ENCODE peak calls at places on chromosomes 5 and 9, in six cellular contexts. J is omental fat pad, K is ELF-1, M is SK-N-SH, C is LHCN-M2, X is cardiac fibroblast. L is an unnamed sample.

GRCh38 chr5:40401965-40402364 is 277.8 kb upstream of the PTGER4 start:
- DNase-seq in K (peak; percentile 7), C (peak; percentile 51), X (no peak), M (no peak), J (no peak), L (no peak)

GRCh38 chr5:178416919-178417318 is 173.3 kb downstream of the COL23A1 start:
- DNase-seq in M (peak; percentile 31), C (peak; percentile 0), J (no peak), K (no peak), X (peak; percentile 15), L (no peak)

GRCh38 chr9:136576269-136576626 is 30.4 kb upstream of the NOTCH1 start:
- DNase-seq in C (peak; percentile 15), X (peak; percentile 43), K (no peak), J (no peak), M (no peak), L (peak; percentile 40)

GRCh38 chr5:64930672-64931318 is 162.1 kb downstream of the CWC27 start:
- DNase-seq in X (no peak), J (no peak), K (no peak), C (no peak), M (peak; percentile 24), L (no peak)

GRCh38 chr5:111764019-111764418 is 7.0 kb upstream of the NREP start:
- DNase-seq in J (no peak), X (no peak), K (no peak), M (no peak), C (no peak), L (no peak)

GRCh38 chr9:135067091-135067710 is 20.3 kb upstream of the OLFM1 start:
- DNase-seq in X (no peak), J (no peak), K (no peak), C (no peak), M (no peak), L (no peak)

GRCh38 chr5:171562822-171563221 is 143.4 kb downstream of the FGF18 start:
- DNase-seq in M (no peak), K (no peak), J (no peak), X (no peak), C (no peak), L (no peak)

GRCh38 chr5:111781200-111781599 is 24.2 kb upstream of the NREP start:
- DNase-seq in M (no peak), X (peak; percentile 71), J (no peak), C (peak; percentile 68), K (no peak), L (peak; percentile 71)

GRCh38 chr9:30846644-30847043 is 1537.8 kb upstream of the ACO1 start:
- DNase-seq in M (no peak), J (no peak), X (no peak), K (no peak), C (no peak), L (no peak)

GRCh38 chr9:109258619-109259321 is 62.1 kb downstream of the EPB41L4B start:
- DNase-seq in K (peak; percentile 37), M (peak; percentile 44), X (no peak), C (no peak), J (no peak), L (no peak)

L was measured in astrocyte of the spinal cord.